ENCODE peak calls at places on chromosomes 11 and 22, in seven cellular contexts. I is mesendoderm, S is A549, L is Peyer's patch, F is psoas muscle, D is colonic mucosa, E is aorta. A is an unnamed sample.

GRCh38 chr11:116478205-116478604 is 294.6 kb downstream of the BUD13 start:
- DNase-seq in S (no peak), L (no peak), I (no peak), E (no peak), D (no peak), F (no peak), A (no peak)

GRCh38 chr11:75945925-75946324 is 130.9 kb downstream of the UVRAG start:
- DNase-seq in E (no peak), F (no peak), I (no peak), L (no peak), S (no peak), D (no peak), A (no peak)

GRCh38 chr22:37734402-37734700 is 37.5 kb downstream of the TRIOBP start:
- DNase-seq in F (no peak), L (no peak), I (no peak), S (no peak), E (peak), D (no peak), A (no peak)

GRCh38 chr11:24556693-24557092 is 59.8 kb downstream of the LUZP2 start:
- DNase-seq in D (no peak), I (no peak), S (no peak), E (no peak), F (no peak), L (no peak), A (no peak)

GRCh38 chr11:116073854-116074837 is 569.9 kb upstream of the CADM1 start:
- DNase-seq in E (no peak), L (no peak), D (no peak), F (no peak), I (peak), S (no peak), A (no peak)

GRCh38 chr11:1499899-1500298 is 13.3 kb upstream of the MOB2 start:
- DNase-seq in L (no peak), S (no peak), E (peak), I (no peak), D (no peak), F (peak), A (no peak)

GRCh38 chr11:112655386-112655785 is 305.8 kb upstream of the NCAM1 start:
- DNase-seq in S (no peak), D (peak), E (peak), F (peak), I (peak), L (peak), A (no peak)

GRCh38 chr11:76665921-76666351 is 4.6 kb downstream of the LRRC32 start:
- DNase-seq in I (no peak), E (no peak), S (no peak), F (no peak), L (no peak), D (no peak), A (no peak)

GRCh38 chr11:94302806-94303205 is 1.6 kb upstream of the IZUMO1R start:
- DNase-seq in F (no peak), E (no peak), S (no peak), D (no peak), I (peak), L (no peak), A (no peak)

GRCh38 chr11:38824573-38824972 is 2226.5 kb upstream of the RAG2 start:
- DNase-seq in S (peak), D (no peak), E (no peak), L (no peak), F (no peak), I (peak), A (peak)

GRCh38 chr11:114291847-114292680 is 4.1 kb upstream of the NNMT start:
- DNase-seq in F (no peak), S (peak), I (no peak), L (no peak), D (no peak), E (no peak), A (no peak)

GRCh38 chr22:25059438-25059837 is 106.9 kb downstream of the KIAA1671 start:
- DNase-seq in S (no peak), D (no peak), E (no peak), I (no peak), L (no peak), F (no peak), A (no peak)

GRCh38 chr11:69280994-69281393 is 13.0 kb upstream of the MYEOV start:
- DNase-seq in F (no peak), S (peak), D (no peak), E (no peak), L (no peak), I (peak), A (peak)

GRCh38 chr11:12829536-12830314 is 155.5 kb downstream of the TEAD1 start:
- DNase-seq in F (no peak), I (no peak), E (no peak), S (no peak), L (no peak), D (no peak), A (no peak)

GRCh38 chr11:100965346-100965745 is 164.3 kb downstream of the PGR start:
- DNase-seq in D (no peak), S (no peak), F (no peak), I (no peak), E (no peak), L (no peak), A (no peak)

GRCh38 chr11:120388261-120388660 is 52.0 kb downstream of the ARHGEF12 start:
- DNase-seq in I (no peak), S (no peak), L (no peak), E (no peak), D (no peak), F (no peak), A (no peak)

GRCh38 chr11:120391854-120392253 is 55.6 kb downstream of the ARHGEF12 start:
- DNase-seq in I (no peak), E (no peak), L (no peak), S (no peak), D (no peak), F (no peak), A (no peak)

GRCh38 chr11:120391297-120391696 is 55.1 kb downstream of the ARHGEF12 start:
- DNase-seq in F (no peak), D (no peak), S (no peak), I (peak), L (no peak), E (no peak), A (no peak)

GRCh38 chr11:120390585-120390922 is 54.3 kb downstream of the ARHGEF12 start:
- DNase-seq in S (no peak), F (no peak), D (no peak), I (no peak), L (no peak), E (no peak), A (no peak)

GRCh38 chr11:120389693-120390584 is 53.7 kb downstream of the ARHGEF12 start:
- DNase-seq in L (no peak), E (no peak), I (no peak), F (no peak), D (no peak), S (no peak), A (peak)
- H3K27ac ChIP-seq in L (no peak), E (no peak), I (no peak), F (peak), D (no peak), S (no peak), A (no peak)

GRCh38 chr22:41000941-41001721 is 50.0 kb downstream of the RBX1 start:
- DNase-seq in S (no peak), D (no peak), E (no peak), I (peak), F (no peak), L (no peak), A (no peak)
- H3K27ac ChIP-seq in S (no peak), D (no peak), E (no peak), I (no peak), F (no peak), L (no peak), A (no peak)

GRCh38 chr11:46237248-46238077 is 40.0 kb upstream of the CREB3L1 start:
- DNase-seq in F (peak), S (peak), D (peak), E (peak), L (no peak), I (peak), A (peak)
- H3K27ac ChIP-seq in F (peak), S (peak), D (peak), E (no peak), L (peak), I (peak), A (peak)

DNA sequence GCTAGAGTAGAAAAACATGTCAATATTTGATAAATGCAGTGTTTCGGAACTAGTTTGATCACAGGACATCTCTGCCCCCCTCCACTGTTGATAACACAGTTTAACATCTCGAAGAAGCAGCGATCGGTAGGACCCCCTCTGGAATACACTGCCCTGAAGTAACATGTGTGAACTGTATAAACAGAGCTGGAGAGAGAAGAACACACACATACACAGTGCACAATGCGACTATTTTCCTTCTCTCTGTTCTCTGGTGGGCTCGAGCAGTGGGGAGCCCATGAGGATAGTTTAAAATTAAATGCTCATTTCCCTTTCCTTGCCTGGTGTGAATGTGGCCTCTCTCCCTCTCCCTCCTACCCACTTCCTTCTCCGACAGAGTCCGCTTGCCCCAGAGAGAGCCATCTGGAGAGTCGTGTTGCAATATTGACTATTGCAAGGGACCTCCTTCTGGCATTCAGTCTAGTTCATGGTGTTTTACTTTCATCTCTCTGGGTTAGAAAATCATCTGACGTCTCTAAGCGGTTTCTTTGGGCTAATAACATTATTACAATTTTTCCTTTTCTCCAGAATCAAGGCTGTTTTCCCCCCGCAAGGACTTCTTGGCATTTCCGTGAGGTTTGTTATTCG is 51.6 kb upstream of the BARX2 start:
- DNase-seq in D (peak), I (no peak), S (peak), F (no peak), E (peak), L (no peak), A (no peak)
- H3K27ac ChIP-seq in D (peak), I (no peak), S (peak), F (no peak), E (no peak), L (peak), A (no peak)

GRCh38 chr11:65262775-65263174 is 1.0 kb downstream of the POLA2 start:
- DNase-seq in S (no peak), I (no peak), F (no peak), E (no peak), L (no peak), D (no peak), A (no peak)
- H3K27ac ChIP-seq in S (peak), I (no peak), F (peak), E (no peak), L (peak), D (peak), A (peak)

GRCh38 chr11:23113887-23114216 is 253.6 kb upstream of the CCDC179 start:
- DNase-seq in I (no peak), D (no peak), E (no peak), S (no peak), F (no peak), L (no peak), A (no peak)

GRCh38 chr11:23112390-23112789 is 252.1 kb upstream of the CCDC179 start:
- DNase-seq in F (no peak), E (no peak), L (no peak), I (peak), S (no peak), D (no peak), A (no peak)

DNA sequence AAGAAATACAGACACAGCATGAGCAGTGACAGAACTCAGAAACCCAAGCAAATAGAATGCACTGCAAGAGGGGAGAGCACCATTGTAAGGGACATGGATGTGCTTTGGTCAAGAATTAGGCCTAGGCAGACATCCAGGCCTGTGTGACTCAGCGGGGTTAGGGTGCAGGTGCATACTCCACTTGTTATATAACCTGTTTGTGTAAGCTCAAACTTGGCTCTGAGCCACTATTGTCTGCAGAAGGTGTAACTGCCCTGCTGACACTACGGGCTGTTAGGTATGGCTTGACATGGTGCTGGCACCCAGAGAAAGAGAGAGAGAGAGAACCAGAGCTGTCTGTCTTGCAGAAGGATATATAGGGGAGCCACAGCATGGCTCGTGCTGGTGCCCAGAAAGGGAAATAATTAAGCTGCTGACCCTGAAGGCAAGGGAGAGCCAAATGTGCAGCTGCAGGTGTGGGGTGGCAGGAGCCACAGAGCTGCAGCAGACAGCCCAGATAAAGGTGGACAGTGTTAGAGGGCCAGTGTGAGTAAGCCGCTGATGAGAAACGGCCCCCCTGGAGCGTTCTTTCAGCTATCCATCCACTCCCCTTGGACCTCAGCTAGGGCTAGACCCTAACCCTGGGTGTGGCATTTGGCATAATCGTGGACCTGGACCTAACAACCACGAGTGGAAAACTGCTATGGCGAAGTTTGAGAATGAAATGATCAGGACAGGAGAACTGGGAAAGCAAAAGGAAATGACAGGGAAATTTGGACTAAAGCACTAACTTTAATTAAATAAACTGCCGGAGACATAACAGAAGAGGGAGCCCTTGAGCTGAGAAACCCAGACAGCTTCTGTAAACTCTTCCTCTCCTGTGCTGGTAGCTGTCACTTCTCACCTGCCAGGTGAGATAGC is 253.0 kb upstream of the CCDC179 start:
- DNase-seq in E (no peak), D (peak), L (no peak), F (no peak), S (peak), I (peak), A (peak)
- H3K27ac ChIP-seq in E (no peak), D (peak), L (no peak), F (no peak), S (no peak), I (no peak), A (no peak)

GRCh38 chr22:42792453-42792908 is 64.6 kb downstream of the ARFGAP3 start:
- DNase-seq in F (no peak), D (no peak), S (no peak), I (no peak), E (no peak), L (no peak), A (no peak)

GRCh38 chr22:42792909-42793847 is 63.9 kb downstream of the ARFGAP3 start:
- DNase-seq in S (no peak), D (no peak), F (peak), E (no peak), L (no peak), I (no peak), A (no peak)

GRCh38 chr22:42794551-42795510 is 62.2 kb downstream of the ARFGAP3 start:
- DNase-seq in L (no peak), F (no peak), D (no peak), S (no peak), E (no peak), I (peak), A (no peak)

GRCh38 chr22:42791721-42792452 is 65.2 kb downstream of the ARFGAP3 start:
- DNase-seq in E (no peak), S (no peak), F (peak), D (no peak), L (no peak), I (no peak), A (no peak)

DNA sequence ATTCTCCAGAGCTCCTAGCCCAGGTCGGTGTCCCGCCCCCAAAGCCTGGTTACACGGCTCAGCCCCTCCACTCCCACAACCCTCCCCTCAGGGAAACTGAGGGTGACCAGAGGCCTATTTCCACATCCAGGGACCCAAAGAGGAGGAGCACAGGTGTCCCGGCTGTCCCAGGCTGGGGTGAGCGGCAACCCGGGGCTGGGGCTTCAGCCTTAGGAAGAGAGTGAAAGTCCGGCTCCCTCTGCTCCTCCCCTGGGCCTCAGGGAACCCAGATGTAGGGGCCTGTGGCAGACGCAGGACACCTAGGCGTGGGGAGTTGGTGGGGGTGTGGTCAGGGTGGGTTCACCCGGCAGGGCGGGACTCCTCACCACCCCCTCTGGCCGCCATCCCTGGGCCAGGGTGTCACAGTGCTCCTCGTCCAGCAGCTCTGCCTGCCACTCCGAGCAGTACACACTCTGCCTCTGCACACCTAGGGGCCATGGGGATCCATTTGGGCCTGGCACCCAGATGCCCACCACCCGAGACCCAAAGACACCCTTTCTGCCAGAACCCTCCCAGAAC is 63.1 kb downstream of the ARFGAP3 start:
- DNase-seq in D (no peak), F (no peak), E (no peak), S (no peak), I (no peak), L (no peak), A (no peak)
- H3K27ac ChIP-seq in D (no peak), F (no peak), E (no peak), S (no peak), I (no peak), L (no peak), A (no peak)

DNA sequence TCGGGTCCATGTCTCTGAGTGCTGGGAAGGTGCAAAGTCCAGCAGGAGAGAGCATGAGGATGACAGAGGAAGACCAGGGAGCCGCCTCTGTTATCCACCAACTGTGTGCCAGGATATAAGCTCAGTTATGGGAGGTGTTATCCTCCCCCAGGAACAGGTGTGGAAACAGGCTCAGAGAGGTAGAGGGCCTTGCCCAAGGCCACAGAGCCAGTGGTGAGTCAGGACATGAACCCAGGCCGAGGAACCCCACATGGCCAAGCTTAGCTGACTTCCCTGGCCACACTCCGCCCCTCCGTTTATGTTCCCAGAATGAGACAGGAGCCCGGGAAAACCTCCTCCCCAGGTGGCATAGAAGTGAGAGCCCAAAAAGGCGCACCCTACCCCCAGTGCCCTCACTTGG is 50.3 kb downstream of the ISX start:
- DNase-seq in S (no peak), E (no peak), I (no peak), L (no peak), F (no peak), D (no peak), A (no peak)
- H3K27ac ChIP-seq in S (no peak), E (no peak), I (no peak), L (peak), F (no peak), D (peak), A (no peak)

A was measured in foreskin keratinocyte.